ENCODE peak calls at places on chromosomes 5 and 9, in five cellular contexts. L is A549, F is HepG2, E is K562, Q is GM12878. B is an unnamed sample.

GRCh38 chr5:147483961-147484707 is 25.7 kb downstream of the DPYSL3 start:
- DNase-seq in L (peak), F (no peak), E (no peak), Q (no peak), B (no peak)

GRCh38 chr9:90659626-90660364 is 17.2 kb upstream of the DIRAS2 start:
- DNase-seq in L (no peak), F (no peak), E (no peak), Q (no peak), B (no peak)

GRCh38 chr9:75200892-75201470 is 112.7 kb downstream of the OSTF1 start:
- DNase-seq in L (peak), F (peak), E (peak), Q (no peak), B (peak)

GRCh38 chr5:65834306-65834705 is 92.1 kb upstream of the ERBIN start:
- DNase-seq in L (no peak), F (no peak), E (no peak), Q (no peak), B (no peak)

GRCh38 chr9:117218951-117219350 is 195.9 kb downstream of the ASTN2 start:
- DNase-seq in L (no peak), F (no peak), E (no peak), Q (no peak), B (no peak)

GRCh38 chr9:93814561-93814960 is 140.6 kb downstream of the BARX1 start:
- DNase-seq in L (no peak), F (no peak), E (no peak), Q (no peak), B (peak)

GRCh38 chr5:1523480-1523792 is 324 bp downstream of the LPCAT1 start:
- DNase-seq in L (no peak), F (no peak), E (peak), Q (no peak), B (no peak)

GRCh38 chr9:14524881-14525515 is 168.2 kb downstream of the ZDHHC21 start:
- DNase-seq in L (no peak), F (no peak), E (no peak), Q (no peak), B (no peak)

GRCh38 chr5:111800351-111800750 is 43.4 kb upstream of the NREP start:
- DNase-seq in L (no peak), F (no peak), E (no peak), Q (no peak), B (no peak)

GRCh38 chr5:44707721-44708120 is 101.0 kb upstream of the MRPS30 start:
- DNase-seq in L (no peak), F (no peak), E (no peak), Q (no peak), B (no peak)

GRCh38 chr9:135165756-135166519 is 78.5 kb downstream of the OLFM1 start:
- DNase-seq in L (no peak), F (no peak), E (no peak), Q (no peak), B (no peak)

GRCh38 chr9:113511856-113512761 is 48.6 kb downstream of the RGS3 start:
- DNase-seq in L (no peak), F (no peak), E (no peak), Q (peak), B (no peak)

GRCh38 chr5:54091416-54092130 is 218.8 kb downstream of the ARL15 start:
- DNase-seq in L (no peak), F (no peak), E (no peak), Q (no peak), B (no peak)

GRCh38 chr9:68844623-68845612 is 139.9 kb downstream of the PIP5K1B start:
- DNase-seq in L (peak), F (peak), E (peak), Q (no peak), B (peak)

GRCh38 chr9:92846662-92847145 is 31.1 kb downstream of the ZNF484 start:
- DNase-seq in L (peak), F (no peak), E (no peak), Q (no peak), B (no peak)

GRCh38 chr9:20640331-20641187 is 18.3 kb upstream of the MLLT3 start:
- DNase-seq in L (no peak), F (no peak), E (no peak), Q (peak), B (no peak)

GRCh38 chr5:98214240-98215051 is 559.0 kb upstream of the RGMB start:
- DNase-seq in L (no peak), F (no peak), E (no peak), Q (no peak), B (no peak)

GRCh38 chr5:124474821-124475220 is 271.6 kb downstream of the ZNF608 start:
- DNase-seq in L (no peak), F (no peak), E (no peak), Q (no peak), B (no peak)

GRCh38 chr9:93233033-93233432 is 49.1 kb downstream of the WNK2 start:
- DNase-seq in L (no peak), F (no peak), E (no peak), Q (no peak), B (no peak)

GRCh38 chr9:98215821-98216220 is 23.4 kb upstream of the CORO2A start:
- DNase-seq in L (peak), F (no peak), E (no peak), Q (no peak), B (peak)

GRCh38 chr9:82903503-82903902 is 159.4 kb downstream of the RASEF start:
- DNase-seq in L (peak), F (no peak), E (no peak), Q (no peak), B (peak)
- TF ChIP-seq CTCF in L (no peak), F (no peak), E (no peak), Q (no peak), B (peak)

GRCh38 chr5:9297171-9297570 is 248.7 kb downstream of the SEMA5A start:
- DNase-seq in L (no peak), F (no peak), E (no peak), Q (no peak), B (no peak)

GRCh38 chr5:9295466-9295801 is 250.4 kb downstream of the SEMA5A start:
- DNase-seq in L (no peak), F (no peak), E (no peak), Q (no peak), B (no peak)

GRCh38 chr5:9302228-9302627 is 243.6 kb downstream of the SEMA5A start:
- DNase-seq in L (no peak), F (no peak), E (no peak), Q (no peak), B (no peak)

DNA sequence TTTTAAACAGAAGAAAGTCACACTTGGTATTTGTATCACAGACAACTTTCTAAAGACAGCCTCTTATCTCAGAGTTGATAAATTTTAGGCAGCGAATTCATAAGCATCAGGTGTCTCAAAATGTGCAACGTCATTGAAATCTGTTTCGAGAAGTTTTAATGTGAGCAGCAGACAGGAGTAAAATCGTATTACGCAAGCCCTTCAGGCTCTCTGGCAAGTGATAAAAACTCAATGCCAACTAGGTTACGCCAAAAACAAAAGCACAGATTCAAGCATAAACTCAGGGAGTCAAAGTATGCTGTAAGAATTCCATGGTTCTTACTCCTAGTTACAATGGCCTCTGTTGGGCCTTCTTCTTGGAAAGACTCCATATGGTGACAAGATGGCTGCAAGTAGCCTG is 244.7 kb downstream of the SEMA5A start:
- DNase-seq in L (no peak), F (no peak), E (no peak), Q (no peak), B (no peak)
- TF ChIP-seq JUNB in L (no peak), F (no peak), E (no peak), Q (no peak), B (no peak)

GRCh38 chr9:109482391-109482916 is 15.7 kb downstream of the PTPN3 start:
- DNase-seq in L (no peak), F (no peak), E (no peak), Q (no peak), B (no peak)
- TF ChIP-seq CTCF in L (no peak), F (no peak), E (no peak), Q (no peak), B (no peak)

GRCh38 chr5:82796643-82797416 is 280.4 kb downstream of the TMEM167A start:
- DNase-seq in L (no peak), F (no peak), E (no peak), Q (no peak), B (peak)

GRCh38 chr5:82798676-82799075 is 278.5 kb downstream of the TMEM167A start:
- DNase-seq in L (no peak), F (no peak), E (no peak), Q (no peak), B (no peak)

GRCh38 chr5:82794876-82795275 is 282.3 kb downstream of the TMEM167A start:
- DNase-seq in L (no peak), F (no peak), E (no peak), Q (no peak), B (peak)

GRCh38 chr5:82792001-82792615 is 285.1 kb downstream of the TMEM167A start:
- DNase-seq in L (no peak), F (no peak), E (no peak), Q (no peak), B (no peak)

DNA sequence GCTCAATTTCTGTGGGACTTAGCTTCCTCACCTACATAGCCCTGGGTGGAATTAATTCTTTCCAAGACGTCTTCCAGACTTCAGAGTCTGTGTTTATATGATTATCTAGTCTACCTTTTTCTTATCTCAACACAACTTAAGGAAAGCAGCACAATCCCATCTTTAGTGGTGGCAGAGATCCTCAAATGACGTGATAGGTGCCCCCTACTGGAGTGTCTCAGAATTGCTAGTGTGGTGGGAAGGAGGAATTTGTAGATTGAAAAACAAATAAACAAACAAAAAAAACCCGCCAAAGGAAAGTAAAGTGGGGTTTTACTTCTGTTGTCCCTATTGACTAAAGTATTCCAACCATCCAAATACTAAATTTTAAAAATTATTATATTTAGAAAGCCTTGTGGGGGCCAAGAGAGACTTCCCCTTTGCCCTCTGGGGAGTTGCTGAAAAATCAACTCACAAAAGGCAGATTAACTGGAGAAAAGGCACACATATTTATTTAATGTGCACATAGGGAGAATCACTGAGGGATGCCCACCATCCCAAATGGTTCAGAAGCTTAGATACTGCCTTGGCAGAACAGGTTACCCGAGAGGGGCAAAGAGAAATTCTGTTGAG is 283.3 kb downstream of the TMEM167A start:
- DNase-seq in L (peak), F (peak), E (peak), Q (no peak), B (peak)
- TF ChIP-seq JUNB in L (no peak), F (no peak), E (no peak), Q (no peak), B (no peak)

GRCh38 chr9:343773-344172 is 129.1 kb downstream of the DOCK8 start:
- DNase-seq in L (no peak), F (no peak), E (no peak), Q (no peak), B (no peak)

GRCh38 chr9:350354-350753 is 135.7 kb downstream of the DOCK8 start:
- DNase-seq in L (no peak), F (no peak), E (no peak), Q (no peak), B (no peak)

GRCh38 chr9:347667-348292 is 133.1 kb downstream of the DOCK8 start:
- DNase-seq in L (peak), F (peak), E (peak), Q (no peak), B (peak)

GRCh38 chr9:341634-342421 is 127.2 kb downstream of the DOCK8 start:
- DNase-seq in L (no peak), F (no peak), E (no peak), Q (no peak), B (no peak)

DNA sequence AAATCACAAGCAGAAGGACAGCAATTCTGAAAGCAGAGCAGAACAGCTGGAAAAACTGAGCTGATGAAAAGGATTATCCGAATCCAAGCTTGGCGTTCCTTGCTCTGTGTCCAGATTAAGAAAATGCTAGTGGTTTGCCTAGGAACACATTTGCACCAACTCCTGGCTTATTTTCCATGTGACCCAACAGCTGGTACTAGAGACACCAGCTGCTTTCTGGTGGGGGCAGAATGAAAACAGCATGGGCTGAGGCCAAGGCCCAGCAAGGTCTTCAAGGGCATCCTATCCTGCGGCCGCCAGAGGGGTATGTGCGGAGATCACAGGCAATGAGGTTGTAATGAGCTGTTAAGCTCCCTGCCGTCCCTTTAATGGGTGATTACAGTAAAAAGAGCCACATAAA is 131.4 kb downstream of the DOCK8 start:
- DNase-seq in L (no peak), F (no peak), E (no peak), Q (no peak), B (no peak)
- TF ChIP-seq CTCF in L (no peak), F (no peak), E (no peak), Q (no peak), B (no peak)

B was measured in GM23338.